ENCODE peak calls at places on chromosomes 7 and 10, in six cellular contexts. B is sigmoid colon, E is HCT116, O is SK-N-SH, V is GM23338, P is SK-N-MC. N is an unnamed sample.

GRCh38 chr10:68611227-68611626 is 51.1 kb downstream of the TET1 start:
- DNase-seq in B (no peak), E (no peak), O (no peak), V (no peak), P (no peak), N (no peak)

GRCh38 chr7:121083790-121084251 is 95.3 kb downstream of the CPED1 start:
- DNase-seq in B (no peak), E (no peak), O (no peak), V (no peak), P (no peak), N (no peak)

GRCh38 chr10:125163803-125164202 is 3.4 kb upstream of the CTBP2 start:
- DNase-seq in B (no peak), E (no peak), O (no peak), V (no peak), P (no peak), N (no peak)

GRCh38 chr10:122010405-122011050 is 21.6 kb downstream of the TACC2 start:
- DNase-seq in B (no peak), E (no peak), O (no peak), V (no peak), P (no peak), N (no peak)

GRCh38 chr7:45457591-45457990 is 116.6 kb upstream of the ADCY1 start:
- DNase-seq in B (no peak), E (no peak), O (peak), V (no peak), P (no peak), N (no peak)

GRCh38 chr7:29988391-29989256 is 977 bp downstream of the SCRN1 start:
- DNase-seq in B (peak), E (peak), O (peak), V (peak), P (no peak), N (peak)

GRCh38 chr7:112370436-112370835 is 79.8 kb upstream of the IFRD1 start:
- DNase-seq in B (no peak), E (no peak), O (no peak), V (no peak), P (no peak), N (no peak)

GRCh38 chr10:34526186-34526585 is 288.9 kb downstream of the PARD3 start:
- DNase-seq in B (no peak), E (no peak), O (no peak), V (no peak), P (no peak), N (no peak)

GRCh38 chr7:45576249-45576929 is 2.2 kb downstream of the ADCY1 start:
- DNase-seq in B (peak), E (no peak), O (no peak), V (no peak), P (no peak), N (peak)

DNA sequence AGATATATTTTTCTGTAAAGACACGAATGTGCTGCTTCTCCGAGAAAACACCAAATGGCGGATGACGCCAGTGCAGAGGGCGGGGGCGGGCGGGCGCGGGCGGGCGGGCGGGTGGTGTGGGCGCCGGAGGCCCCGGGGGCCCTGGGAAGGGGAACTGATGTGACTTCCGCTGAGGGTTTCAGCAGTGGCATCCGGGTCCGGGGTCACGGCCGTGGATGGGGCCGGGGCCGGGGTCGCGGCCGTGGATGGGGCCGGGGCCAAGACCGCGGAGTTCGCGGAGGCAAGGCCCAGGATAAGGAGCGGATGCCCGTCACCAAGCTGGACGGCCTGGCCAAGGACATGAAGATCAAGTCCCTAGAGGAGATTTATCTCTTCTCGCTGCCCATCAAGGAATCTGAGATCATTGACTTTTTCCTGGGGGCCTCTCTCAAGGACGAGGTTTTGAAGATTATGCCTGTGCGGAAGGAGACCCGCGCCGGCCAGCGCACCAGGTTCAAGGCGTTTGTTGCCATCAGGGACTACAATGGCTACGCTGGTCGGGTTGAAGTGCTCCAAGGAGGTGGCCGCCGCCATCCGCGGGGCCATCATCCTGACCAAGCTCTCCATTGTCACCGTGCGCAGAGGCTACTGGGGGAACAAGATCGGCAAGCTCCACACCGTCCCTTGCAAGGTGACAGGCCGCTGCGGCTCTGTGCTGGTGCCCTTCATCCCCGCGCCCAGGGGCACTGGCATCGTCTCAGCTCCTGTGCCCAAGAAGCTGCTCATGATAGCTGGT is 20.3 kb upstream of the IGF2BP3 start:
- DNase-seq in B (peak), E (no peak), O (peak), V (no peak), P (no peak), N (no peak)
- TF ChIP-seq POLR2AphosphoS5 in B (peak), E (no peak), O (peak), V (no peak), P (peak), N (no peak)

GRCh38 chr7:37452346-37452745 is 3.7 kb upstream of the ELMO1 start:
- DNase-seq in B (no peak), E (no peak), O (no peak), V (peak), P (no peak), N (no peak)
- H3K4me3 ChIP-seq in B (no peak), E (no peak), O (no peak), V (no peak), P (no peak), N (no peak)

DNA sequence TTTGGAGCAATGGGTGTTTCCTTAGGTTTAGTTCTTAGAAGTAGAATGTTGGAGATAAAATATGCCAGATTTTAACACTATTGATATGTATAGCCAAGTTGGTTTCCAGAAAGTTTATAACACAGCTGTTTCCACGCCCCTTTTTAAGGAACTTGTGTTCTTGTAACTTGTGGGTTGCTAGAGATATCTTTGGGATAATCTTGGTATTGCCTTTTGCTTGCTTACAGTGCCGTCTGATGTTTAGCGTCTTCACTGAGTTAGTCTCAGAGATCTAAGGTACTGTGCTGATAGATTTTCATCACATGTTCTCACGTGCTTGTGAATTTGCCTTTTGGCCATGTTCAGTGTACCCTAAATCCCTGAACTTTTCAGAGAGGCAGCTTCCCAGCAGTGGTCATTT is 12.4 kb downstream of the TMEM248 start:
- DNase-seq in B (no peak), E (no peak), O (no peak), V (no peak), P (no peak), N (no peak)
- TF ChIP-seq POLR2AphosphoS5 in B (no peak), E (no peak), O (no peak), V (no peak), P (no peak), N (no peak)

GRCh38 chr7:1666779-1667565 is 3.1 kb upstream of the ELFN1 start:
- DNase-seq in B (peak), E (no peak), O (peak), V (peak), P (no peak), N (peak)
- H3K4me3 ChIP-seq in B (peak), E (no peak), O (peak), V (peak), P (peak), N (peak)

GRCh38 chr7:134419085-134419484 is 39.8 kb downstream of the AKR1B1 start:
- DNase-seq in B (no peak), E (no peak), O (no peak), V (no peak), P (no peak), N (no peak)
- TF ChIP-seq POLR2AphosphoS5 in B (no peak), E (no peak), O (no peak), V (no peak), P (no peak), N (no peak)

GRCh38 chr7:54931532-54931931 is 87.3 kb upstream of the EGFR start:
- DNase-seq in B (no peak), E (no peak), O (no peak), V (no peak), P (no peak), N (no peak)

GRCh38 chr7:54933610-54934009 is 85.2 kb upstream of the EGFR start:
- DNase-seq in B (no peak), E (no peak), O (no peak), V (no peak), P (no peak), N (no peak)

GRCh38 chr7:54932818-54933543 is 85.8 kb upstream of the EGFR start:
- DNase-seq in B (peak), E (peak), O (peak), V (peak), P (no peak), N (peak)
- H3K4me3 ChIP-seq in B (peak), E (peak), O (peak), V (peak), P (peak), N (peak)

N was measured in suprapubic skin.